ENCODE peak calls at places on chromosome 9, in five cellular contexts. L is HCT116, V is HepG2, G is K562, M is H1. I is an unnamed sample.

GRCh38 chr9:121393318-121393717 is 23.3 kb upstream of the STOM start:
- DNase-seq in L (no peak), V (no peak), G (no peak), M (no peak), I (no peak)

GRCh38 chr9:107615325-107615724 is 125.8 kb upstream of the KLF4 start:
- DNase-seq in L (no peak), V (no peak), G (no peak), M (no peak), I (no peak)

GRCh38 chr9:111258209-111258877 is 71.7 kb downstream of the OR2K2 start:
- DNase-seq in L (no peak), V (no peak), G (no peak), M (no peak), I (no peak)

GRCh38 chr9:28824410-28824963 is 1251.2 kb upstream of the C9orf72 start:
- DNase-seq in L (no peak), V (no peak), G (no peak), M (no peak), I (no peak)

GRCh38 chr9:34869390-34869789 is 88.7 kb upstream of the PHF24 start:
- DNase-seq in L (peak; percentile 7), V (peak; percentile 16), G (no peak), M (no peak), I (no peak)

GRCh38 chr9:80440724-80441123 is 869.0 kb downstream of the TLE4 start:
- DNase-seq in L (no peak), V (no peak), G (no peak), M (no peak), I (no peak)

GRCh38 chr9:111691686-111692329 is 30.4 kb downstream of the GNG10 start:
- DNase-seq in L (peak; percentile 24), V (peak; percentile 52), G (no peak), M (no peak), I (no peak)

GRCh38 chr9:16262467-16263261 is 607.8 kb downstream of the BNC2 start:
- DNase-seq in L (no peak), V (no peak), G (no peak), M (no peak), I (no peak)

GRCh38 chr9:87711857-87712800 is 13.8 kb upstream of the CTSL start:
- DNase-seq in L (no peak), V (peak; percentile 27), G (peak; percentile 10), M (no peak), I (no peak)

GRCh38 chr9:111957856-111958631 is 61.4 kb downstream of the UGCG start:
- DNase-seq in L (no peak), V (no peak), G (no peak), M (no peak), I (no peak)

GRCh38 chr9:136019681-136020060 is 58.5 kb upstream of the UBAC1 start:
- DNase-seq in L (no peak), V (no peak), G (no peak), M (no peak), I (no peak)

GRCh38 chr9:114233806-114234205 is 78.5 kb downstream of the COL27A1 start:
- DNase-seq in L (no peak), V (no peak), G (no peak), M (no peak), I (no peak)

GRCh38 chr9:95477441-95477840 is 39.3 kb downstream of the PTCH1 start:
- DNase-seq in L (no peak), V (no peak), G (no peak), M (no peak), I (no peak)

GRCh38 chr9:29214162-29214520 is 1640.9 kb upstream of the C9orf72 start:
- DNase-seq in L (no peak), V (no peak), G (no peak), M (no peak), I (no peak)

GRCh38 chr9:98575379-98576346 is 133.1 kb downstream of the GABBR2 start:
- DNase-seq in L (no peak), V (no peak), G (peak; percentile 92), M (no peak), I (peak; percentile 86)

GRCh38 chr9:112360047-112360804 is 19.7 kb upstream of the HSDL2 start:
- DNase-seq in L (no peak), V (no peak), G (no peak), M (no peak), I (no peak)

GRCh38 chr9:21670374-21670773 is 132.1 kb upstream of the MTAP start:
- DNase-seq in L (no peak), V (no peak), G (no peak), M (no peak), I (no peak)

GRCh38 chr9:76818271-76818670 is 54.0 kb downstream of the PCA3 start:
- DNase-seq in L (peak; percentile 91), V (peak; percentile 15), G (no peak), M (peak; percentile 29), I (no peak)

GRCh38 chr9:37421914-37422288 is 595 bp upstream of the GRHPR start:
- DNase-seq in L (no peak), V (no peak), G (no peak), M (no peak), I (no peak)

GRCh38 chr9:1238407-1238806 is 188.2 kb downstream of the DMRT2 start:
- DNase-seq in L (no peak), V (no peak), G (no peak), M (no peak), I (no peak)

GRCh38 chr9:15219511-15219910 is 87.5 kb downstream of the TTC39B start:
- DNase-seq in L (no peak), V (no peak), G (no peak), M (no peak), I (no peak)

GRCh38 chr9:841371-842209 is at the start of gene DMRT1:
- DNase-seq in L (no peak), V (no peak), G (no peak), M (no peak), I (no peak)

GRCh38 chr9:13022756-13023155 is 247.9 kb downstream of the LURAP1L start:
- DNase-seq in L (no peak), V (no peak), G (no peak), M (no peak), I (no peak)

GRCh38 chr9:127318651-127319167 is 54.1 kb downstream of the GARNL3 start:
- DNase-seq in L (no peak), V (no peak), G (no peak), M (no peak), I (no peak)

GRCh38 chr9:35350827-35351549 is 138.9 kb upstream of the RUSC2 start:
- DNase-seq in L (no peak), V (no peak), G (no peak), M (no peak), I (no peak)

GRCh38 chr9:127182901-127183746 is 60.7 kb upstream of the ANGPTL2 start:
- DNase-seq in L (no peak), V (no peak), G (no peak), M (no peak), I (no peak)

GRCh38 chr9:126334626-126335621 is 8.3 kb downstream of the MVB12B start:
- DNase-seq in L (no peak), V (peak; percentile 99), G (no peak), M (no peak), I (no peak)

GRCh38 chr9:127035423-127035822 is 87.0 kb downstream of the ANGPTL2 start:
- DNase-seq in L (no peak), V (no peak), G (no peak), M (no peak), I (no peak)

GRCh38 chr9:97292200-97292599 is 15.3 kb upstream of the CCDC180 start:
- DNase-seq in L (no peak), V (no peak), G (no peak), M (no peak), I (no peak)

GRCh38 chr9:95341262-95342011 is 23.9 kb upstream of the FANCC start:
- DNase-seq in L (no peak), V (no peak), G (no peak), M (no peak), I (no peak)

GRCh38 chr9:89440548-89440947 is 57.4 kb downstream of the SEMA4D start:
- DNase-seq in L (no peak), V (no peak), G (no peak), M (no peak), I (no peak)

GRCh38 chr9:133735415-133735775 is 2.8 kb downstream of the SARDH start:
- DNase-seq in L (no peak), V (no peak), G (peak; percentile 8), M (no peak), I (no peak)

GRCh38 chr9:97516111-97516510 is 14.6 kb downstream of the TMOD1 start:
- DNase-seq in L (no peak), V (no peak), G (no peak), M (no peak), I (no peak)

GRCh38 chr9:128972956-128973355 is 25.5 kb downstream of the NUP188 start:
- DNase-seq in L (no peak), V (no peak), G (no peak), M (no peak), I (no peak)

GRCh38 chr9:35604578-35605335 is at the start of gene TESK1:
- DNase-seq in L (peak; percentile 48), V (peak; percentile 64), G (peak; percentile 85), M (no peak), I (no peak)

GRCh38 chr9:72060513-72060912 is at the start of gene C9orf57:
- DNase-seq in L (no peak), V (no peak), G (no peak), M (no peak), I (no peak)

GRCh38 chr9:72065076-72065475 is 4.7 kb upstream of the C9orf57 start:
- DNase-seq in L (no peak), V (no peak), G (no peak), M (no peak), I (no peak)
- TF ChIP-seq SIN3A in L (no peak), V (no peak), G (no peak), M (no peak), I (no peak)

DNA sequence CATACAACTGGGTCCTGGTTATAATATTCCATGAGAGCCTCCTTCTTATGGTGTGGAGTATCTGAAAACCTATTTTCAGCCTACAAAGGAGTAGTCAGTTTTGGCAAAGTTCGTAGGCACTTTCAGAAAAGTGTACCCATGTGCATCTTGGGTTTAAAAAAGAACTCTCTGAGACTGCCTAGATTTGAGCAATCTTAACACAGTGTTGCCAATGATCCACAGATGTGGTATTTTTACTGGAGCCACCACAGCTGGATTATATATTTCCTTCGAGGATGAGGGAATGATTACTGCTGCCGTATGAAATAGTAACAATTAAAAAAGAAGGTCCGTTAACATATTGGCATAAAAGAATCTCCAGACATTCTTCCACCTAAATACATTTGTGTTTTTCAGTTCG is 1.1 kb downstream of the PALM2AKAP2 start:
- DNase-seq in L (no peak), V (no peak), G (no peak), M (no peak), I (no peak)
- H3K4me3 ChIP-seq in L (no peak overlapping the region), V (no peak overlapping the region), G (no peak overlapping the region), M (peak overlapping the region; percentile 97), I (no peak overlapping the region)

GRCh38 chr9:131668439-131669233 is 71.2 kb downstream of the RAPGEF1 start:
- DNase-seq in L (no peak), V (peak; percentile 32), G (peak; percentile 33), M (no peak), I (peak; percentile 62)
- TF ChIP-seq MAX in L (no peak), V (no peak), G (no peak), M (no peak), I (peak; percentile 34)

DNA sequence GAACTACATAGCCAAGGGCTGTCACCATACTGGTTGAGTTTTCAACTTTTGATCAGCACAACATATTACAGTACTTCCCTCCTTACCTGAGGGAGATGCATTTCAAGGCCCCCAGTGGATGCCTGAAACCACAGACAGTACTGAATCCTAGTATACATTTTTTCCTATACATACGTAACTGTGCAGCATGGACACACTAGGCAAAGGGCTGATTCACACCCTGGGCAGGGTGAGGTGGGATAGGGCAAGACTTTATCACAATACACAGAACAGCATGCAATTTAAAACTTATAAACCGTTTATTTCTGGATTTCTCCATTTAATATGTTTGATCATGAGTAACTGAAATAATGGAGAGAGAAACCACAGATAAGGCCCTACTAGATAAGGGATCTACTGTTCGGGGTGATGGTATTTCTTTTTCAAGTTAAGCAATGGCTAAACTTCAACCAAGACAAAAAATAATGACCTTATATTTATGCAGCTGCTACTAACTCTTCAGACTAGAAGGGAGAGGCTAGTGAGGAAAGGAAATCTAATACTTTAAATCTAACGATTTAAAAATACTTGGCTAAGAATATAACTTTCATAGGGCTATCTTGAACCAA is 186.9 kb upstream of the GNA14 start:
- DNase-seq in L (no peak), V (no peak), G (no peak), M (no peak), I (no peak)
- TF ChIP-seq SIN3A in L (no peak), V (no peak), G (no peak), M (no peak), I (no peak)